ENCODE peak calls at places on chromosome 3, in eight cellular contexts. One of them, this sample, is unnamed.

GRCh38 chr3:69976021-69976420 is 23.5 kb upstream of the SAMMSON start:
- DNase-seq in NB4: no peak
- DNase-seq in HS-27A: no peak
- DNase-seq in activated T-helper 9 cell treated with anti-CD3 and anti-CD28 coated beads, Interleukin-2, amount 50 U/mL, for 16 hours: no peak
- DNase-seq in effector memory CD8-positive, alpha-beta T cell: no peak
- DNase-seq in stimulated activated CD4-positive, alpha-beta T cell treated with anti-CD3 and anti-CD28 coated beads, TNF-alpha, amount 100 ng/mL, for 1 hour: no peak
- DNase-seq in IMR-90: no peak
- DNase-seq in stimulated activated CD8-positive, alpha-beta memory T cell treated with anti-CD3 and anti-CD28 coated beads, Interleukin-12 subunit alpha, Interleukin-12 subunit beta, amount 100 ng/mL, for 4 hours: no peak
- DNase-seq in this sample: no peak

GRCh38 chr3:15042936-15043335 is 22.2 kb downstream of the MRPS25 start:
- DNase-seq in NB4: no peak
- DNase-seq in HS-27A: no peak
- DNase-seq in activated T-helper 9 cell treated with anti-CD3 and anti-CD28 coated beads, Interleukin-2, amount 50 U/mL, for 16 hours: no peak
- DNase-seq in effector memory CD8-positive, alpha-beta T cell: no peak
- DNase-seq in stimulated activated CD4-positive, alpha-beta T cell treated with anti-CD3 and anti-CD28 coated beads, TNF-alpha, amount 100 ng/mL, for 1 hour: no peak
- DNase-seq in IMR-90: peak
- DNase-seq in stimulated activated CD8-positive, alpha-beta memory T cell treated with anti-CD3 and anti-CD28 coated beads, Interleukin-12 subunit alpha, Interleukin-12 subunit beta, amount 100 ng/mL, for 4 hours: no peak
- DNase-seq in this sample: no peak

GRCh38 chr3:45038096-45038455 is 12.0 kb downstream of the CLEC3B start:
- DNase-seq in NB4: no peak
- DNase-seq in HS-27A: no peak
- DNase-seq in activated T-helper 9 cell treated with anti-CD3 and anti-CD28 coated beads, Interleukin-2, amount 50 U/mL, for 16 hours: no peak
- DNase-seq in effector memory CD8-positive, alpha-beta T cell: no peak
- DNase-seq in stimulated activated CD4-positive, alpha-beta T cell treated with anti-CD3 and anti-CD28 coated beads, TNF-alpha, amount 100 ng/mL, for 1 hour: no peak
- DNase-seq in IMR-90: no peak
- DNase-seq in stimulated activated CD8-positive, alpha-beta memory T cell treated with anti-CD3 and anti-CD28 coated beads, Interleukin-12 subunit alpha, Interleukin-12 subunit beta, amount 100 ng/mL, for 4 hours: no peak
- DNase-seq in this sample: no peak

GRCh38 chr3:56801151-56801596 is 575 bp downstream of the ARHGEF3 start:
- DNase-seq in NB4: no peak
- DNase-seq in HS-27A: no peak
- DNase-seq in activated T-helper 9 cell treated with anti-CD3 and anti-CD28 coated beads, Interleukin-2, amount 50 U/mL, for 16 hours: no peak
- DNase-seq in effector memory CD8-positive, alpha-beta T cell: no peak
- DNase-seq in stimulated activated CD4-positive, alpha-beta T cell treated with anti-CD3 and anti-CD28 coated beads, TNF-alpha, amount 100 ng/mL, for 1 hour: no peak
- DNase-seq in IMR-90: no peak
- DNase-seq in stimulated activated CD8-positive, alpha-beta memory T cell treated with anti-CD3 and anti-CD28 coated beads, Interleukin-12 subunit alpha, Interleukin-12 subunit beta, amount 100 ng/mL, for 4 hours: no peak
- DNase-seq in this sample: no peak

GRCh38 chr3:53948174-53948573 is 56.5 kb upstream of the SELENOK start:
- DNase-seq in NB4: no peak
- DNase-seq in HS-27A: no peak
- DNase-seq in activated T-helper 9 cell treated with anti-CD3 and anti-CD28 coated beads, Interleukin-2, amount 50 U/mL, for 16 hours: no peak
- DNase-seq in effector memory CD8-positive, alpha-beta T cell: no peak
- DNase-seq in stimulated activated CD4-positive, alpha-beta T cell treated with anti-CD3 and anti-CD28 coated beads, TNF-alpha, amount 100 ng/mL, for 1 hour: no peak
- DNase-seq in IMR-90: no peak
- DNase-seq in stimulated activated CD8-positive, alpha-beta memory T cell treated with anti-CD3 and anti-CD28 coated beads, Interleukin-12 subunit alpha, Interleukin-12 subunit beta, amount 100 ng/mL, for 4 hours: no peak
- DNase-seq in this sample: no peak

GRCh38 chr3:160314949-160315348 is 84.1 kb downstream of the IFT80 start:
- DNase-seq in NB4: no peak
- DNase-seq in HS-27A: no peak
- DNase-seq in activated T-helper 9 cell treated with anti-CD3 and anti-CD28 coated beads, Interleukin-2, amount 50 U/mL, for 16 hours: no peak
- DNase-seq in effector memory CD8-positive, alpha-beta T cell: no peak
- DNase-seq in stimulated activated CD4-positive, alpha-beta T cell treated with anti-CD3 and anti-CD28 coated beads, TNF-alpha, amount 100 ng/mL, for 1 hour: no peak
- DNase-seq in IMR-90: no peak
- DNase-seq in stimulated activated CD8-positive, alpha-beta memory T cell treated with anti-CD3 and anti-CD28 coated beads, Interleukin-12 subunit alpha, Interleukin-12 subunit beta, amount 100 ng/mL, for 4 hours: no peak
- DNase-seq in this sample: no peak

GRCh38 chr3:40229963-40230362 is 79.5 kb upstream of the EIF1B start:
- DNase-seq in NB4: no peak
- DNase-seq in HS-27A: no peak
- DNase-seq in activated T-helper 9 cell treated with anti-CD3 and anti-CD28 coated beads, Interleukin-2, amount 50 U/mL, for 16 hours: no peak
- DNase-seq in effector memory CD8-positive, alpha-beta T cell: no peak
- DNase-seq in stimulated activated CD4-positive, alpha-beta T cell treated with anti-CD3 and anti-CD28 coated beads, TNF-alpha, amount 100 ng/mL, for 1 hour: no peak
- DNase-seq in IMR-90: no peak
- DNase-seq in stimulated activated CD8-positive, alpha-beta memory T cell treated with anti-CD3 and anti-CD28 coated beads, Interleukin-12 subunit alpha, Interleukin-12 subunit beta, amount 100 ng/mL, for 4 hours: no peak
- DNase-seq in this sample: no peak

GRCh38 chr3:70631716-70632307 is 319.4 kb upstream of the MDFIC2 start:
- DNase-seq in NB4: no peak
- DNase-seq in HS-27A: no peak
- DNase-seq in activated T-helper 9 cell treated with anti-CD3 and anti-CD28 coated beads, Interleukin-2, amount 50 U/mL, for 16 hours: no peak
- DNase-seq in effector memory CD8-positive, alpha-beta T cell: no peak
- DNase-seq in stimulated activated CD4-positive, alpha-beta T cell treated with anti-CD3 and anti-CD28 coated beads, TNF-alpha, amount 100 ng/mL, for 1 hour: no peak
- DNase-seq in IMR-90: no peak
- DNase-seq in stimulated activated CD8-positive, alpha-beta memory T cell treated with anti-CD3 and anti-CD28 coated beads, Interleukin-12 subunit alpha, Interleukin-12 subunit beta, amount 100 ng/mL, for 4 hours: no peak
- DNase-seq in this sample: no peak

GRCh38 chr3:29757054-29757777 is 476.3 kb downstream of the RBMS3 start:
- DNase-seq in NB4: no peak
- DNase-seq in HS-27A: peak
- DNase-seq in activated T-helper 9 cell treated with anti-CD3 and anti-CD28 coated beads, Interleukin-2, amount 50 U/mL, for 16 hours: no peak
- DNase-seq in effector memory CD8-positive, alpha-beta T cell: no peak
- DNase-seq in stimulated activated CD4-positive, alpha-beta T cell treated with anti-CD3 and anti-CD28 coated beads, TNF-alpha, amount 100 ng/mL, for 1 hour: no peak
- DNase-seq in IMR-90: peak
- DNase-seq in stimulated activated CD8-positive, alpha-beta memory T cell treated with anti-CD3 and anti-CD28 coated beads, Interleukin-12 subunit alpha, Interleukin-12 subunit beta, amount 100 ng/mL, for 4 hours: no peak
- DNase-seq in this sample: no peak

GRCh38 chr3:29475854-29476253 is 195.0 kb downstream of the RBMS3 start:
- DNase-seq in NB4: no peak
- DNase-seq in HS-27A: no peak
- DNase-seq in activated T-helper 9 cell treated with anti-CD3 and anti-CD28 coated beads, Interleukin-2, amount 50 U/mL, for 16 hours: no peak
- DNase-seq in effector memory CD8-positive, alpha-beta T cell: no peak
- DNase-seq in stimulated activated CD4-positive, alpha-beta T cell treated with anti-CD3 and anti-CD28 coated beads, TNF-alpha, amount 100 ng/mL, for 1 hour: no peak
- DNase-seq in IMR-90: no peak
- DNase-seq in stimulated activated CD8-positive, alpha-beta memory T cell treated with anti-CD3 and anti-CD28 coated beads, Interleukin-12 subunit alpha, Interleukin-12 subunit beta, amount 100 ng/mL, for 4 hours: no peak
- DNase-seq in this sample: no peak

GRCh38 chr3:33360136-33360825 is 79.9 kb downstream of the UBP1 start:
- DNase-seq in NB4: no peak
- DNase-seq in HS-27A: peak
- DNase-seq in activated T-helper 9 cell treated with anti-CD3 and anti-CD28 coated beads, Interleukin-2, amount 50 U/mL, for 16 hours: no peak
- DNase-seq in effector memory CD8-positive, alpha-beta T cell: no peak
- DNase-seq in stimulated activated CD4-positive, alpha-beta T cell treated with anti-CD3 and anti-CD28 coated beads, TNF-alpha, amount 100 ng/mL, for 1 hour: no peak
- DNase-seq in IMR-90: peak
- DNase-seq in stimulated activated CD8-positive, alpha-beta memory T cell treated with anti-CD3 and anti-CD28 coated beads, Interleukin-12 subunit alpha, Interleukin-12 subunit beta, amount 100 ng/mL, for 4 hours: no peak
- DNase-seq in this sample: no peak

GRCh38 chr3:160331127-160331937 is 67.7 kb downstream of the IFT80 start:
- DNase-seq in NB4: no peak
- DNase-seq in HS-27A: peak
- DNase-seq in activated T-helper 9 cell treated with anti-CD3 and anti-CD28 coated beads, Interleukin-2, amount 50 U/mL, for 16 hours: no peak
- DNase-seq in effector memory CD8-positive, alpha-beta T cell: no peak
- DNase-seq in stimulated activated CD4-positive, alpha-beta T cell treated with anti-CD3 and anti-CD28 coated beads, TNF-alpha, amount 100 ng/mL, for 1 hour: no peak
- DNase-seq in IMR-90: peak
- DNase-seq in stimulated activated CD8-positive, alpha-beta memory T cell treated with anti-CD3 and anti-CD28 coated beads, Interleukin-12 subunit alpha, Interleukin-12 subunit beta, amount 100 ng/mL, for 4 hours: no peak
- DNase-seq in this sample: peak

GRCh38 chr3:195081242-195081963 is 189.6 kb downstream of the XXYLT1 start:
- DNase-seq in NB4: no peak
- DNase-seq in HS-27A: no peak
- DNase-seq in activated T-helper 9 cell treated with anti-CD3 and anti-CD28 coated beads, Interleukin-2, amount 50 U/mL, for 16 hours: no peak
- DNase-seq in effector memory CD8-positive, alpha-beta T cell: no peak
- DNase-seq in stimulated activated CD4-positive, alpha-beta T cell treated with anti-CD3 and anti-CD28 coated beads, TNF-alpha, amount 100 ng/mL, for 1 hour: no peak
- DNase-seq in IMR-90: peak
- DNase-seq in stimulated activated CD8-positive, alpha-beta memory T cell treated with anti-CD3 and anti-CD28 coated beads, Interleukin-12 subunit alpha, Interleukin-12 subunit beta, amount 100 ng/mL, for 4 hours: no peak
- DNase-seq in this sample: no peak

GRCh38 chr3:99774467-99774866 is 43.2 kb upstream of the CMSS1 start:
- DNase-seq in NB4: no peak
- DNase-seq in HS-27A: peak
- DNase-seq in activated T-helper 9 cell treated with anti-CD3 and anti-CD28 coated beads, Interleukin-2, amount 50 U/mL, for 16 hours: no peak
- DNase-seq in effector memory CD8-positive, alpha-beta T cell: no peak
- DNase-seq in stimulated activated CD4-positive, alpha-beta T cell treated with anti-CD3 and anti-CD28 coated beads, TNF-alpha, amount 100 ng/mL, for 1 hour: no peak
- DNase-seq in IMR-90: peak
- DNase-seq in stimulated activated CD8-positive, alpha-beta memory T cell treated with anti-CD3 and anti-CD28 coated beads, Interleukin-12 subunit alpha, Interleukin-12 subunit beta, amount 100 ng/mL, for 4 hours: no peak
- DNase-seq in this sample: peak

GRCh38 chr3:148435534-148435933 is 262.2 kb upstream of the AGTR1 start:
- DNase-seq in NB4: no peak
- DNase-seq in HS-27A: no peak
- DNase-seq in activated T-helper 9 cell treated with anti-CD3 and anti-CD28 coated beads, Interleukin-2, amount 50 U/mL, for 16 hours: no peak
- DNase-seq in effector memory CD8-positive, alpha-beta T cell: no peak
- DNase-seq in stimulated activated CD4-positive, alpha-beta T cell treated with anti-CD3 and anti-CD28 coated beads, TNF-alpha, amount 100 ng/mL, for 1 hour: no peak
- DNase-seq in IMR-90: no peak
- DNase-seq in stimulated activated CD8-positive, alpha-beta memory T cell treated with anti-CD3 and anti-CD28 coated beads, Interleukin-12 subunit alpha, Interleukin-12 subunit beta, amount 100 ng/mL, for 4 hours: no peak
- DNase-seq in this sample: no peak

GRCh38 chr3:14522129-14522691 is 17.9 kb downstream of the GRIP2 start:
- DNase-seq in NB4: no peak
- DNase-seq in HS-27A: no peak
- DNase-seq in activated T-helper 9 cell treated with anti-CD3 and anti-CD28 coated beads, Interleukin-2, amount 50 U/mL, for 16 hours: no peak
- DNase-seq in effector memory CD8-positive, alpha-beta T cell: no peak
- DNase-seq in stimulated activated CD4-positive, alpha-beta T cell treated with anti-CD3 and anti-CD28 coated beads, TNF-alpha, amount 100 ng/mL, for 1 hour: no peak
- DNase-seq in IMR-90: no peak
- DNase-seq in stimulated activated CD8-positive, alpha-beta memory T cell treated with anti-CD3 and anti-CD28 coated beads, Interleukin-12 subunit alpha, Interleukin-12 subunit beta, amount 100 ng/mL, for 4 hours: no peak
- DNase-seq in this sample: no peak

GRCh38 chr3:23739536-23739935 is 66.2 kb upstream of the UBE2E1 start:
- DNase-seq in NB4: peak
- DNase-seq in HS-27A: no peak
- DNase-seq in activated T-helper 9 cell treated with anti-CD3 and anti-CD28 coated beads, Interleukin-2, amount 50 U/mL, for 16 hours: no peak
- DNase-seq in effector memory CD8-positive, alpha-beta T cell: no peak
- DNase-seq in stimulated activated CD4-positive, alpha-beta T cell treated with anti-CD3 and anti-CD28 coated beads, TNF-alpha, amount 100 ng/mL, for 1 hour: no peak
- DNase-seq in IMR-90: peak
- DNase-seq in stimulated activated CD8-positive, alpha-beta memory T cell treated with anti-CD3 and anti-CD28 coated beads, Interleukin-12 subunit alpha, Interleukin-12 subunit beta, amount 100 ng/mL, for 4 hours: no peak
- DNase-seq in this sample: peak

GRCh38 chr3:150150633-150151032 is 179.9 kb upstream of the PFN2 start:
- DNase-seq in NB4: no peak
- DNase-seq in HS-27A: no peak
- DNase-seq in activated T-helper 9 cell treated with anti-CD3 and anti-CD28 coated beads, Interleukin-2, amount 50 U/mL, for 16 hours: no peak
- DNase-seq in effector memory CD8-positive, alpha-beta T cell: no peak
- DNase-seq in stimulated activated CD4-positive, alpha-beta T cell treated with anti-CD3 and anti-CD28 coated beads, TNF-alpha, amount 100 ng/mL, for 1 hour: no peak
- DNase-seq in IMR-90: peak
- DNase-seq in stimulated activated CD8-positive, alpha-beta memory T cell treated with anti-CD3 and anti-CD28 coated beads, Interleukin-12 subunit alpha, Interleukin-12 subunit beta, amount 100 ng/mL, for 4 hours: no peak
- DNase-seq in this sample: peak

GRCh38 chr3:69354948-69355347 is 30.9 kb downstream of the FRMD4B start:
- DNase-seq in NB4: no peak
- DNase-seq in HS-27A: no peak
- DNase-seq in activated T-helper 9 cell treated with anti-CD3 and anti-CD28 coated beads, Interleukin-2, amount 50 U/mL, for 16 hours: no peak
- DNase-seq in effector memory CD8-positive, alpha-beta T cell: no peak
- DNase-seq in stimulated activated CD4-positive, alpha-beta T cell treated with anti-CD3 and anti-CD28 coated beads, TNF-alpha, amount 100 ng/mL, for 1 hour: no peak
- DNase-seq in IMR-90: no peak
- DNase-seq in stimulated activated CD8-positive, alpha-beta memory T cell treated with anti-CD3 and anti-CD28 coated beads, Interleukin-12 subunit alpha, Interleukin-12 subunit beta, amount 100 ng/mL, for 4 hours: no peak
- DNase-seq in this sample: peak

GRCh38 chr3:65166531-65166930 is 478.7 kb upstream of the ADAMTS9 start:
- DNase-seq in NB4: no peak
- DNase-seq in HS-27A: no peak
- DNase-seq in activated T-helper 9 cell treated with anti-CD3 and anti-CD28 coated beads, Interleukin-2, amount 50 U/mL, for 16 hours: no peak
- DNase-seq in effector memory CD8-positive, alpha-beta T cell: no peak
- DNase-seq in stimulated activated CD4-positive, alpha-beta T cell treated with anti-CD3 and anti-CD28 coated beads, TNF-alpha, amount 100 ng/mL, for 1 hour: no peak
- DNase-seq in IMR-90: no peak
- DNase-seq in stimulated activated CD8-positive, alpha-beta memory T cell treated with anti-CD3 and anti-CD28 coated beads, Interleukin-12 subunit alpha, Interleukin-12 subunit beta, amount 100 ng/mL, for 4 hours: no peak
- DNase-seq in this sample: no peak

GRCh38 chr3:142796823-142797222 is 73.0 kb downstream of the TRPC1 start:
- DNase-seq in NB4: peak
- DNase-seq in HS-27A: no peak
- DNase-seq in activated T-helper 9 cell treated with anti-CD3 and anti-CD28 coated beads, Interleukin-2, amount 50 U/mL, for 16 hours: no peak
- DNase-seq in effector memory CD8-positive, alpha-beta T cell: no peak
- DNase-seq in stimulated activated CD4-positive, alpha-beta T cell treated with anti-CD3 and anti-CD28 coated beads, TNF-alpha, amount 100 ng/mL, for 1 hour: no peak
- DNase-seq in IMR-90: no peak
- DNase-seq in stimulated activated CD8-positive, alpha-beta memory T cell treated with anti-CD3 and anti-CD28 coated beads, Interleukin-12 subunit alpha, Interleukin-12 subunit beta, amount 100 ng/mL, for 4 hours: no peak
- DNase-seq in this sample: no peak

GRCh38 chr3:49899815-49900214 is 3.9 kb downstream of the MST1R start:
- DNase-seq in NB4: peak
- DNase-seq in HS-27A: no peak
- DNase-seq in activated T-helper 9 cell treated with anti-CD3 and anti-CD28 coated beads, Interleukin-2, amount 50 U/mL, for 16 hours: no peak
- DNase-seq in effector memory CD8-positive, alpha-beta T cell: no peak
- DNase-seq in stimulated activated CD4-positive, alpha-beta T cell treated with anti-CD3 and anti-CD28 coated beads, TNF-alpha, amount 100 ng/mL, for 1 hour: no peak
- DNase-seq in IMR-90: no peak
- DNase-seq in stimulated activated CD8-positive, alpha-beta memory T cell treated with anti-CD3 and anti-CD28 coated beads, Interleukin-12 subunit alpha, Interleukin-12 subunit beta, amount 100 ng/mL, for 4 hours: no peak
- DNase-seq in this sample: no peak

GRCh38 chr3:180624714-180625113 is 22.8 kb downstream of the TTC14 start:
- DNase-seq in NB4: no peak
- DNase-seq in HS-27A: no peak
- DNase-seq in activated T-helper 9 cell treated with anti-CD3 and anti-CD28 coated beads, Interleukin-2, amount 50 U/mL, for 16 hours: no peak
- DNase-seq in effector memory CD8-positive, alpha-beta T cell: no peak
- DNase-seq in stimulated activated CD4-positive, alpha-beta T cell treated with anti-CD3 and anti-CD28 coated beads, TNF-alpha, amount 100 ng/mL, for 1 hour: no peak
- DNase-seq in IMR-90: no peak
- DNase-seq in stimulated activated CD8-positive, alpha-beta memory T cell treated with anti-CD3 and anti-CD28 coated beads, Interleukin-12 subunit alpha, Interleukin-12 subunit beta, amount 100 ng/mL, for 4 hours: no peak
- DNase-seq in this sample: no peak

GRCh38 chr3:149618151-149619123 is 39.4 kb downstream of the WWTR1 start:
- DNase-seq in NB4: no peak
- DNase-seq in HS-27A: no peak
- DNase-seq in activated T-helper 9 cell treated with anti-CD3 and anti-CD28 coated beads, Interleukin-2, amount 50 U/mL, for 16 hours: no peak
- DNase-seq in effector memory CD8-positive, alpha-beta T cell: no peak
- DNase-seq in stimulated activated CD4-positive, alpha-beta T cell treated with anti-CD3 and anti-CD28 coated beads, TNF-alpha, amount 100 ng/mL, for 1 hour: no peak
- DNase-seq in IMR-90: no peak
- DNase-seq in stimulated activated CD8-positive, alpha-beta memory T cell treated with anti-CD3 and anti-CD28 coated beads, Interleukin-12 subunit alpha, Interleukin-12 subunit beta, amount 100 ng/mL, for 4 hours: no peak
- DNase-seq in this sample: peak

GRCh38 chr3:39065197-39065596 is 13.4 kb downstream of the WDR48 start:
- DNase-seq in NB4: peak
- DNase-seq in HS-27A: no peak
- DNase-seq in activated T-helper 9 cell treated with anti-CD3 and anti-CD28 coated beads, Interleukin-2, amount 50 U/mL, for 16 hours: no peak
- DNase-seq in effector memory CD8-positive, alpha-beta T cell: no peak
- DNase-seq in stimulated activated CD4-positive, alpha-beta T cell treated with anti-CD3 and anti-CD28 coated beads, TNF-alpha, amount 100 ng/mL, for 1 hour: no peak
- DNase-seq in IMR-90: peak
- DNase-seq in stimulated activated CD8-positive, alpha-beta memory T cell treated with anti-CD3 and anti-CD28 coated beads, Interleukin-12 subunit alpha, Interleukin-12 subunit beta, amount 100 ng/mL, for 4 hours: no peak
- DNase-seq in this sample: peak

GRCh38 chr3:162328649-162329048 is 832.0 kb downstream of the OTOL1 start:
- DNase-seq in NB4: no peak
- DNase-seq in HS-27A: no peak
- DNase-seq in activated T-helper 9 cell treated with anti-CD3 and anti-CD28 coated beads, Interleukin-2, amount 50 U/mL, for 16 hours: no peak
- DNase-seq in effector memory CD8-positive, alpha-beta T cell: no peak
- DNase-seq in stimulated activated CD4-positive, alpha-beta T cell treated with anti-CD3 and anti-CD28 coated beads, TNF-alpha, amount 100 ng/mL, for 1 hour: no peak
- DNase-seq in IMR-90: no peak
- DNase-seq in stimulated activated CD8-positive, alpha-beta memory T cell treated with anti-CD3 and anti-CD28 coated beads, Interleukin-12 subunit alpha, Interleukin-12 subunit beta, amount 100 ng/mL, for 4 hours: no peak
- DNase-seq in this sample: no peak

GRCh38 chr3:98986073-98986472 is 84.6 kb upstream of the DCBLD2 start:
- DNase-seq in NB4: no peak
- DNase-seq in HS-27A: no peak
- DNase-seq in activated T-helper 9 cell treated with anti-CD3 and anti-CD28 coated beads, Interleukin-2, amount 50 U/mL, for 16 hours: no peak
- DNase-seq in effector memory CD8-positive, alpha-beta T cell: no peak
- DNase-seq in stimulated activated CD4-positive, alpha-beta T cell treated with anti-CD3 and anti-CD28 coated beads, TNF-alpha, amount 100 ng/mL, for 1 hour: no peak
- DNase-seq in IMR-90: peak
- DNase-seq in stimulated activated CD8-positive, alpha-beta memory T cell treated with anti-CD3 and anti-CD28 coated beads, Interleukin-12 subunit alpha, Interleukin-12 subunit beta, amount 100 ng/mL, for 4 hours: no peak
- DNase-seq in this sample: peak

GRCh38 chr3:52108302-52109232 is 45.7 kb downstream of the POC1A start:
- DNase-seq in NB4: no peak
- DNase-seq in HS-27A: no peak
- DNase-seq in activated T-helper 9 cell treated with anti-CD3 and anti-CD28 coated beads, Interleukin-2, amount 50 U/mL, for 16 hours: no peak
- DNase-seq in effector memory CD8-positive, alpha-beta T cell: no peak
- DNase-seq in stimulated activated CD4-positive, alpha-beta T cell treated with anti-CD3 and anti-CD28 coated beads, TNF-alpha, amount 100 ng/mL, for 1 hour: no peak
- DNase-seq in IMR-90: no peak
- DNase-seq in stimulated activated CD8-positive, alpha-beta memory T cell treated with anti-CD3 and anti-CD28 coated beads, Interleukin-12 subunit alpha, Interleukin-12 subunit beta, amount 100 ng/mL, for 4 hours: no peak
- DNase-seq in this sample: no peak

GRCh38 chr3:123373535-123373987 is 75.3 kb downstream of the ADCY5 start:
- DNase-seq in NB4: no peak
- DNase-seq in HS-27A: no peak
- DNase-seq in activated T-helper 9 cell treated with anti-CD3 and anti-CD28 coated beads, Interleukin-2, amount 50 U/mL, for 16 hours: no peak
- DNase-seq in effector memory CD8-positive, alpha-beta T cell: no peak
- DNase-seq in stimulated activated CD4-positive, alpha-beta T cell treated with anti-CD3 and anti-CD28 coated beads, TNF-alpha, amount 100 ng/mL, for 1 hour: no peak
- DNase-seq in IMR-90: no peak
- DNase-seq in stimulated activated CD8-positive, alpha-beta memory T cell treated with anti-CD3 and anti-CD28 coated beads, Interleukin-12 subunit alpha, Interleukin-12 subunit beta, amount 100 ng/mL, for 4 hours: no peak
- DNase-seq in this sample: no peak

GRCh38 chr3:132164469-132165092 is 129.8 kb upstream of the CPNE4 start:
- DNase-seq in NB4: no peak
- DNase-seq in HS-27A: no peak
- DNase-seq in activated T-helper 9 cell treated with anti-CD3 and anti-CD28 coated beads, Interleukin-2, amount 50 U/mL, for 16 hours: no peak
- DNase-seq in effector memory CD8-positive, alpha-beta T cell: no peak
- DNase-seq in stimulated activated CD4-positive, alpha-beta T cell treated with anti-CD3 and anti-CD28 coated beads, TNF-alpha, amount 100 ng/mL, for 1 hour: no peak
- DNase-seq in IMR-90: peak
- DNase-seq in stimulated activated CD8-positive, alpha-beta memory T cell treated with anti-CD3 and anti-CD28 coated beads, Interleukin-12 subunit alpha, Interleukin-12 subunit beta, amount 100 ng/mL, for 4 hours: no peak
- DNase-seq in this sample: no peak

GRCh38 chr3:122520861-122521260 is 6.1 kb upstream of the KPNA1 start:
- DNase-seq in NB4: no peak
- DNase-seq in HS-27A: no peak
- DNase-seq in activated T-helper 9 cell treated with anti-CD3 and anti-CD28 coated beads, Interleukin-2, amount 50 U/mL, for 16 hours: no peak
- DNase-seq in effector memory CD8-positive, alpha-beta T cell: no peak
- DNase-seq in stimulated activated CD4-positive, alpha-beta T cell treated with anti-CD3 and anti-CD28 coated beads, TNF-alpha, amount 100 ng/mL, for 1 hour: no peak
- DNase-seq in IMR-90: peak
- DNase-seq in stimulated activated CD8-positive, alpha-beta memory T cell treated with anti-CD3 and anti-CD28 coated beads, Interleukin-12 subunit alpha, Interleukin-12 subunit beta, amount 100 ng/mL, for 4 hours: no peak
- DNase-seq in this sample: no peak